ENCODE peak calls at places on chromosomes 3 and 15, in five cellular contexts. L is body of pancreas; M is stimulated activated naive CD8-positive, alpha-beta T cell treated with anti-CD3 and anti-CD28 coated beads, Interleukin-15, amount 100 ng/mL, for 72 hours; K is stimulated activated CD4-positive, alpha-beta T cell treated with anti-CD3 and anti-CD28 coated beads, TNF-alpha, amount 100 ng/mL, for 24 hours; J is germinal center. C is an unnamed sample.

GRCh38 chr3:170228093-170228766 is 6.0 kb downstream of the PRKCI start:
- DNase-seq in L (no peak), M (no peak), J (no peak), K (no peak), C (no peak)

GRCh38 chr3:90054306-90054705 is 946.9 kb downstream of the EPHA3 start:
- DNase-seq in J (no peak), M (no peak), K (no peak), L (no peak), C (no peak)

GRCh38 chr15:25192651-25193050 is 237.9 kb downstream of the SNRPN start:
- DNase-seq in K (no peak), J (no peak), M (no peak), L (no peak), C (no peak)

GRCh38 chr15:101382544-101382943 is 87.5 kb upstream of the SNRPA1 start:
- DNase-seq in L (no peak), J (no peak), K (no peak), M (no peak), C (no peak)

GRCh38 chr3:197750396-197750831 is 731 bp downstream of the FYTTD1 start:
- DNase-seq in M (peak), L (peak), K (peak), J (peak), C (no peak)

GRCh38 chr3:101266566-101266965 is 53.8 kb downstream of the IMPG2 start:
- DNase-seq in M (no peak), L (no peak), J (no peak), K (no peak), C (no peak)

GRCh38 chr3:74883690-74884089 is 269.2 kb upstream of the CNTN3 start:
- DNase-seq in J (no peak), M (no peak), L (no peak), K (no peak), C (no peak)

GRCh38 chr15:100169615-100170279 is 172.0 kb downstream of the ADAMTS17 start:
- DNase-seq in J (no peak), K (no peak), M (no peak), L (no peak), C (no peak)

GRCh38 chr3:101851072-101851471 is 1.8 kb downstream of the NFKBIZ start:
- DNase-seq in M (no peak), L (no peak), J (no peak), K (no peak), C (no peak)

GRCh38 chr15:101000271-101000681 is 81.1 kb downstream of the LRRK1 start:
- DNase-seq in J (no peak), L (no peak), K (no peak), M (no peak), C (no peak)

GRCh38 chr3:98395111-98395510 is 4.6 kb downstream of the OR5K3 start:
- DNase-seq in J (no peak), L (no peak), K (no peak), M (no peak), C (no peak)

C was measured in GM19239.